ENCODE peak calls at places on chromosomes 5 and 9, in four cellular contexts. X, P, O and Y are unnamed samples. For H3K27me3, the result is how much of the 10 kb centered on the place peaks cover.

GRCh38 chr9:7844283-7844682 is 44.7 kb upstream of the DMAC1 start:
- DNase-seq in X (peak), P (no peak), O (no peak), Y (peak)

GRCh38 chr9:92746567-92747458 is 17.8 kb downstream of the BICD2 start:
- DNase-seq in X (peak), P (no peak), O (no peak), Y (no peak)

GRCh38 chr9:110526426-110526825 is 53.1 kb downstream of the SVEP1 start:
- DNase-seq in X (no peak), P (no peak), O (no peak), Y (no peak)

GRCh38 chr5:126513302-126513701 is 81.7 kb downstream of the ALDH7A1 start:
- DNase-seq in X (no peak), P (no peak), O (no peak), Y (no peak)

GRCh38 chr5:32170303-32171170 is 3.6 kb downstream of the GOLPH3 start:
- DNase-seq in X (no peak), P (no peak), O (no peak), Y (no peak)

GRCh38 chr5:40481226-40481625 is 198.5 kb upstream of the PTGER4 start:
- DNase-seq in X (no peak), P (no peak), O (no peak), Y (no peak)

GRCh38 chr5:148910686-148911361 is 84.4 kb downstream of the ADRB2 start:
- DNase-seq in X (no peak), P (no peak), O (no peak), Y (no peak)

GRCh38 chr5:15463231-15463630 is 36.7 kb upstream of the FBXL7 start:
- DNase-seq in X (no peak), P (peak), O (no peak), Y (peak)

GRCh38 chr5:169347786-169348185 is 46.8 kb upstream of the SLIT3 start:
- DNase-seq in X (no peak), P (no peak), O (no peak), Y (no peak)

GRCh38 chr5:98927242-98927987 is 1.4 kb downstream of the CHD1 start:
- DNase-seq in X (no peak), P (no peak), O (no peak), Y (no peak)

GRCh38 chr5:77629553-77630245 is 8.8 kb downstream of the OTP start:
- DNase-seq in X (no peak), P (peak), O (no peak), Y (no peak)

GRCh38 chr5:48192-48591 is 43.8 kb upstream of the PLEKHG4B start:
- DNase-seq in X (no peak), P (no peak), O (no peak), Y (no peak)

GRCh38 chr9:92911496-92912475 is 33.9 kb upstream of the ZNF484 start:
- DNase-seq in X (peak), P (no peak), O (no peak), Y (no peak)

GRCh38 chr9:127194881-127195713 is 69.5 kb upstream of the GARNL3 start:
- DNase-seq in X (peak), P (no peak), O (no peak), Y (no peak)

GRCh38 chr5:395156-395920 is 47.6 kb upstream of the EXOC3 start:
- DNase-seq in X (no peak), P (peak), O (no peak), Y (no peak)

GRCh38 chr9:136683173-136683745 is 4.0 kb downstream of the AGPAT2 start:
- DNase-seq in X (no peak), P (peak), O (no peak), Y (no peak)

GRCh38 chr5:28917631-28918030 is 1879.2 kb upstream of the CDH9 start:
- DNase-seq in X (no peak), P (no peak), O (no peak), Y (no peak)

GRCh38 chr9:7500521-7500920 is 299.1 kb downstream of the DMAC1 start:
- DNase-seq in X (no peak), P (no peak), O (no peak), Y (no peak)

GRCh38 chr9:7665874-7666273 is 133.7 kb downstream of the DMAC1 start:
- DNase-seq in X (no peak), P (no peak), O (no peak), Y (peak)

GRCh38 chr5:135139397-135140134 is 105.5 kb upstream of the PITX1 start:
- DNase-seq in X (peak), P (no peak), O (no peak), Y (no peak)

GRCh38 chr5:134458234-134458633 is 46.6 kb upstream of the CDKN2AIPNL start:
- DNase-seq in X (no peak), P (no peak), O (no peak), Y (no peak)

GRCh38 chr5:132176987-132177386 is 50.7 kb downstream of the P4HA2 start:
- DNase-seq in X (no peak), P (no peak), O (peak), Y (no peak)

GRCh38 chr5:163609910-163610309 is 104.5 kb downstream of the MAT2B start:
- DNase-seq in X (no peak), P (no peak), O (no peak), Y (no peak)

GRCh38 chr5:159963967-159964366 is 45.0 kb upstream of the TTC1 start:
- DNase-seq in X (no peak), P (no peak), O (no peak), Y (no peak)

GRCh38 chr9:111891910-111892499 is 4.6 kb upstream of the UGCG start:
- DNase-seq in X (peak), P (no peak), O (no peak), Y (no peak)

GRCh38 chr5:38193015-38193581 is 65.3 kb upstream of the EGFLAM start:
- DNase-seq in X (peak), P (peak), O (no peak), Y (peak)

GRCh38 chr5:94245608-94246007 is 372.8 kb downstream of the KIAA0825 start:
- DNase-seq in X (no peak), P (no peak), O (no peak), Y (no peak)

GRCh38 chr5:117143381-117143780 is 568.8 kb upstream of the SEMA6A start:
- DNase-seq in X (no peak), P (no peak), O (no peak), Y (no peak)

GRCh38 chr9:133525677-133526076 is 918 bp upstream of the MYMK start:
- DNase-seq in X (no peak), P (no peak), O (no peak), Y (no peak)

GRCh38 chr9:133528887-133529262 is 4.1 kb upstream of the MYMK start:
- DNase-seq in X (no peak), P (no peak), O (no peak), Y (no peak)

GRCh38 chr9:133527444-133527920 is 2.7 kb upstream of the MYMK start:
- DNase-seq in X (no peak), P (no peak), O (no peak), Y (no peak)

GRCh38 chr9:133528001-133528886 is 3.5 kb upstream of the MYMK start:
- DNase-seq in X (no peak), P (no peak), O (no peak), Y (no peak)

GRCh38 chr9:133526721-133527321 is 2.1 kb upstream of the MYMK start:
- DNase-seq in X (no peak), P (no peak), O (no peak), Y (peak)
- H3K9ac ChIP-seq in X (no peak), P (no peak), O (no peak), Y (peak)

DNA sequence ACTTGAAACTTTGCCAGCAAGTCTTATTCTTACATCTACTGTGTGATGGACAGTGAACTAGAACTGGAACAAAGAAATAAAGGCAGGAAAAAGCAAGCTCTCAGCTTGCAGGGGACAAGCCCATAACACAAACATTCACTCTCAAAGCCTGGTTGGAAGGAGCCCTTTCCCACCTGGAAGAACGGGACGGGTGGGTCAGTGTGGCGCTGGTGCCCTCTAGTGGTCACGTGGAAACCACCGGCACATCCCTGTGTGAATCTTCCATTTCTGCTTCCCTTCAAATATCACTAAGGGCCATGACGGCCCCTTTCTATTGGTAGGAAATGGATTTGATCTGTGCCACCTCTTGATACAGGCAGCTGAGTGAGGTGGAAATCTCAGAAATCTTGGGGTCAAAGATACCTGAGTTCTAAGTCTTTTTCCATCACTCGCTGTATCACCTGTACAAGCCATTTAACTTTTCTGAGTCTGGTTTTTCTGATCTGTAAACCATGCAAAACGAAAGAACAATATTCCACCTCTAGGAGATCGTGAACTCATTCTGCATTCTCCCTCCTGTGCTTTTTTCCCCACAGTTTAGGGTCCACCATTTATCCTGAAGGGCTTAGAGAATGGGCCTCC is 211.6 kb downstream of the MSX2 start:
- DNase-seq in X (peak), P (peak), O (no peak), Y (peak)
- TF ChIP-seq SUZ12 in X (no peak), P (no peak), O (no peak), Y (no peak)

DNA sequence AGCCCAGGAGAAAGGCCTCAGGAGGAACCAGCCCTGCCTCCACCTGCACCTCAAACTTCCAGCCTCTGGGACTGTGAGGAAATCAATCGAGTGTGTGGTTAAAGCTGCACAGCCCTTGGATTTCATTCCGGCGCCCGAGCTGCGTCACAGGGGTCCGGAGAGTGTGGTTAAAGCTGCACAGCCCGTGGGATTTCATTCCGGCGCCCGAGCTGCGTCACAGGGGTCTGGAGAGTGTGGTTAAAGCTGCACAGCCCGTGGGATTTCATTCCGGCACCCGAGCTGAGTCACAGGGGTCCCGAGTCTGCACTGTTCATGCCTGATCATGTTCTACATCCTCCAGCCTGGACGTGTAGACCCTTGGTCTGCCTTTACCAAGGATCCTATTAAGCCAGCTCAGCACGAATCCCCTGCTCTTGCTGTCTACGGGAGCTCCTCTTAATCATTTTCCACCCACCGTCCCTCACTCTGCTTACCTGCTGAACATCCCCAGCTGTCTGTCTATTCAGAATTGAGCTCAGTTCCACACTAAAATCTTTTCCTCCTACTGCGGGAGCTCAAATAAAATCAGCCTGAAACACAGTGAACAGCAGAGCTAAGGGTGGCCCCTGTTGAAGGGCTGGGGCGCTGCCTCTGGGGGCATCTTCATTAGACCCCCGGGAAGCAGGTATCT is 73.0 kb upstream of the OLFM1 start:
- DNase-seq in X (no peak), P (no peak), O (no peak), Y (no peak)
- H3K27me3 ChIP-seq in X (under half), P (under half), O (under half), Y (under half)

DNA sequence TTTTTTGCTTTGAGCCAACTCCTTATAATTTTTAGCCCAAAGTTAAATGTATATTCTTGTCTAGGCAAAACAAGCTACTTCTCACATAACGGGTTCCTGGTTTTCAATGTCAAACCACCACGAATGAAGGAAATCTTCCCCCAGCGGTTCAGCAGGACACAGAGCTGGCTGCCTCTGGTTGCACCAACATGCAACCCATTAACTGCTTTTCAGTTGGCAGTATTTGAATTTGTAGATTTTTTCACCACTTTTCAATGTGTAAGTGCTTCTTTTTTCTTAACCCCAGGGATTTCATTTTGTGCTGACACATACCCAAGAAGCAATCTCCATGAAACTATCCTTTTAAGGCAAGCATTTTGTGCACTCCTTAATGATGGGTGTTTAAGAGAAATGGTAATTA is 35.5 kb downstream of the EFNA5 start:
- DNase-seq in X (no peak), P (no peak), O (no peak), Y (no peak)
- H3K9ac ChIP-seq in X (no peak), P (no peak), O (no peak), Y (no peak)

DNA sequence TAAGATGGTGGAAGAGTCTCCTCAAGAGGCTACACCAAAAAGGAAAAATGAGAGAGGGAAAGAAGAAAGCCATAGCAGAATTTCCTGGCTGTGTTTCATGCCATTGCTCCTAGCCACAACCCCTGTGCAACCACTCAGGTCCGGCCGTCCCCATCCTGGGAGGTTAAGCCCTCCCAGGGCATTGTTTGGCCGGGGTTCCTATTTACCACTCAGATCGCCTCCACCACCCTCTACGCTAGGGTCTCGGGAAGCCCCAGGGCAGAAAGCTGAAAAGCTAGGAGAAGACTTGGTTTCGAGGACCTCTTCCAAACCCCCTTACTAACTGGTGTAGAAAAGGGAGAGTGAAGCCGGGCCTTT is 715 bp downstream of the RC3H2 start:
- DNase-seq in X (peak), P (no peak), O (no peak), Y (peak)
- TF ChIP-seq SUZ12 in X (no peak), P (no peak), O (no peak), Y (no peak)

DNA sequence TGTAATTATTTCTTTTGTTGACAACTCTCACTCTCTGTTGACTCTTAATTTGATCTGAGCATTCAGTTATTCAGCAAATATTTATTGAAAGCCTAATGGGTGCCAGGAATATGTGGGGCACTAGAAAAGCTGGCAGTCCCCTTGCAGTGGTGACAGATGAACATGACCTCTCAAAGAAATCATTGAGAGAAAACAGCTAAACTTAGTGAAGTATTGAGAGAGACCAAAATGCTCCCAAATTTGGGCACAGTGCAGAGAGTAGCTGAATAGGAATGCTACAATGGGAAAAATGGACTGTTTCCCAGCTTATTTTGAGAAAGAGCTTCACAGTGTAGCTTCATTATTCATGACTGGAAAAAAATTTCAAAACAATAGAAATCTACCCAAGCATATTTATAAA is 257.9 kb downstream of the SGCD start:
- DNase-seq in X (no peak), P (no peak), O (no peak), Y (no peak)
- H3K27me3 ChIP-seq in X (under half), P (under half), O (under half), Y (under half)

DNA sequence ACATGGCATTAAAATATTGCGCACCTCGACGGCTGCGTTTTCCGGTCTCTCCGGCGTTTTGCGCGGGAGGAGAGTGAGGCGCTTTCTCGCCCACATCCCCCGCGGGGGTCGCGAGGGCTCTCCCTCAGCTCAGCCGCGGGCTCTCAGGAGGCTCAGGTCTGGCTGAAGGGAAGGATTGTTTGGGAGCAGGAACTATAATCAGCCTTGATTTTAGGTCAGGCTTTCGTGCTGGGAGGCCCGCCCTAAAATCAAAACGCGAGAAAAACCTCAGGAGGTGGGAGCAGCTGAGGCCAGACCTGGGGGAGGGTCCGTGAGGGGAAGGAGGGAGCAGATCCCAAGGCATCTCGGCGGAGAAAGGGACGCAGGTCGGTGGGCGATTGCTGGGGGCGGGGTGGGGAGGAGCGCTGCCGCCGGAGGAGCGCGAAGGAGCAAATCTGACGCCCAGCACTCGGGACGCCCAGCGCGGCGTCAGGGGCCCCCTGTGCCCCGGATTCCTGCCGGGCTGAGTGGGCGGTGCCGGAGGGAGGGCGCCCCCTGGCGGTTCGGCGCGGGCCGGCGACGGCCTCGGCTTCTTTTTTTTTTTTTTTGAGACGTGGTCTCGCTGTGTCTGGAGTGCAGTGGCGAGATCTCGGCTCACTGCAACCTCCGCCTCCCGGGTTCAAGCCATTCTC is 18.7 kb upstream of the RNF130 start:
- DNase-seq in X (peak), P (peak), O (no peak), Y (peak)
- H3K9ac ChIP-seq in X (peak), P (no peak), O (no peak), Y (peak)